ENCODE peak calls at places on chromosomes 1 and 21, in eight cellular contexts. K is heart left ventricle, T is fibroblast of villous mesenchyme, R is dorsolateral prefrontal cortex, C is lower lobe of right lung, F is OCI-LY7, W is upper lobe of right lung, O is left lung. Q is an unnamed sample.
A peak's percentile ranks its signal among the peaks of the same experiment; 100 is the strongest.

GRCh38 chr1:151822404-151822803 is 9.2 kb downstream of the RORC start:
- DNase-seq in K (no peak), T (no peak), O (no peak), C (no peak), W (no peak), R (no peak), F (no peak), Q (no peak)

GRCh38 chr21:42199488-42200463 is 19.2 kb upstream of the ABCG1 start:
- DNase-seq in C (no peak), W (peak; percentile 21), T (peak; percentile 81), F (peak; percentile 79), K (no peak), R (no peak), O (no peak), Q (peak; percentile 75)

GRCh38 chr1:113782451-113782850 is 23.2 kb upstream of the PHTF1 start:
- DNase-seq in O (no peak), K (no peak), R (no peak), F (no peak), C (no peak), T (peak; percentile 58), W (no peak), Q (peak; percentile 18)

GRCh38 chr1:240285541-240285940 is 193.9 kb downstream of the FMN2 start:
- DNase-seq in W (no peak), C (no peak), K (no peak), R (no peak), F (no peak), T (peak; percentile 71), O (no peak), Q (peak; percentile 96)

GRCh38 chr1:87072431-87072830 is 158.0 kb downstream of the HS2ST1 start:
- DNase-seq in F (no peak), C (no peak), R (no peak), O (no peak), W (no peak), T (no peak), K (no peak), Q (no peak)

GRCh38 chr21:14591882-14592281 is 45.8 kb upstream of the SAMSN1 start:
- DNase-seq in C (no peak), O (peak; percentile 67), K (peak; percentile 28), T (peak; percentile 40), R (no peak), F (no peak), W (no peak), Q (peak; percentile 5)

GRCh38 chr1:154698320-154699096 is 90.5 kb upstream of the ADAR start:
- DNase-seq in C (no peak), R (no peak), W (no peak), O (no peak), F (no peak), K (no peak), T (no peak), Q (no peak)

GRCh38 chr21:46256501-46256994 is 28.0 kb upstream of the LSS start:
- DNase-seq in C (no peak), W (peak; percentile 48), F (no peak), K (peak; percentile 75), T (no peak), R (no peak), O (no peak), Q (no peak)

GRCh38 chr21:45019887-45020537 is 54.4 kb upstream of the ADARB1 start:
- DNase-seq in C (no peak), O (peak; percentile 27), R (peak; percentile 25), F (no peak), T (no peak), W (peak; percentile 61), K (peak; percentile 30), Q (no peak)

GRCh38 chr1:27862671-27863551 is 9.4 kb upstream of the THEMIS2 start:
- DNase-seq in T (peak; percentile 97), O (peak; percentile 85), C (peak; percentile 77), W (peak; percentile 72), R (no peak), F (peak; percentile 41), K (peak; percentile 73), Q (peak; percentile 99)

GRCh38 chr1:147586412-147586811 is 45.1 kb downstream of the BCL9 start:
- DNase-seq in F (no peak), T (no peak), O (no peak), K (no peak), W (no peak), C (no peak), R (no peak), Q (no peak)

GRCh38 chr1:55446351-55446750 is 231.2 kb upstream of the USP24 start:
- DNase-seq in T (no peak), W (no peak), O (no peak), F (no peak), K (no peak), C (no peak), R (no peak), Q (peak; percentile 65)

GRCh38 chr1:84096121-84096635 is 47.9 kb upstream of the PRKACB start:
- DNase-seq in C (no peak), T (no peak), K (no peak), O (no peak), R (no peak), F (no peak), W (no peak), Q (no peak)

GRCh38 chr1:173478099-173478555 is 992 bp downstream of the PRDX6 start:
- DNase-seq in C (peak; percentile 71), K (peak; percentile 83), W (peak; percentile 75), R (peak; percentile 42), T (peak; percentile 84), O (peak; percentile 74), F (no peak), Q (peak; percentile 70)

GRCh38 chr1:49436865-49437264 is 586.9 kb downstream of the AGBL4 start:
- DNase-seq in R (no peak), F (no peak), K (no peak), T (no peak), O (no peak), W (no peak), C (no peak), Q (no peak)

GRCh38 chr1:244083544-244083943 is 32.5 kb downstream of the ZBTB18 start:
- DNase-seq in T (no peak), C (no peak), O (no peak), R (no peak), K (no peak), W (no peak), F (no peak), Q (no peak)

GRCh38 chr1:104018922-104019674 is 269.4 kb downstream of the AMY1C start:
- DNase-seq in R (no peak), O (no peak), C (no peak), T (no peak), K (no peak), F (no peak), W (no peak), Q (no peak)

GRCh38 chr1:50983403-50983802 is 13.4 kb downstream of the CDKN2C start:
- DNase-seq in K (no peak), W (no peak), T (no peak), O (no peak), R (no peak), C (no peak), F (no peak), Q (no peak)

GRCh38 chr21:41166947-41167346 is 1.0 kb upstream of the BACE2 start:
- DNase-seq in O (peak; percentile 37), K (no peak), W (no peak), R (no peak), F (no peak), T (no peak), C (no peak), Q (no peak)
- H3K4me3 ChIP-seq in O (peak overlapping the region; percentile 62), K (peak overlapping the region; percentile 73), W (peak overlapping the region; percentile 73), R (peak overlapping the region; percentile 60), F (no peak overlapping the region), T (peak overlapping the region; percentile 54), C (peak overlapping the region; percentile 75), Q (peak overlapping the region; percentile 70)

GRCh38 chr1:223535261-223535778 is 130.2 kb downstream of the CAPN8 start:
- DNase-seq in W (no peak), T (no peak), R (no peak), K (no peak), C (no peak), O (no peak), F (no peak), Q (no peak)

GRCh38 chr1:223533708-223534107 is 131.8 kb downstream of the CAPN8 start:
- DNase-seq in F (no peak), O (no peak), R (no peak), C (no peak), W (no peak), K (no peak), T (no peak), Q (no peak)

GRCh38 chr1:223525957-223526356 is 132.7 kb downstream of the CCDC185 start:
- DNase-seq in W (no peak), O (no peak), K (no peak), F (no peak), C (no peak), R (no peak), T (no peak), Q (no peak)

GRCh38 chr1:223534677-223535076 is 130.8 kb downstream of the CAPN8 start:
- DNase-seq in W (no peak), O (no peak), C (no peak), F (no peak), R (no peak), T (no peak), K (no peak), Q (no peak)

DNA sequence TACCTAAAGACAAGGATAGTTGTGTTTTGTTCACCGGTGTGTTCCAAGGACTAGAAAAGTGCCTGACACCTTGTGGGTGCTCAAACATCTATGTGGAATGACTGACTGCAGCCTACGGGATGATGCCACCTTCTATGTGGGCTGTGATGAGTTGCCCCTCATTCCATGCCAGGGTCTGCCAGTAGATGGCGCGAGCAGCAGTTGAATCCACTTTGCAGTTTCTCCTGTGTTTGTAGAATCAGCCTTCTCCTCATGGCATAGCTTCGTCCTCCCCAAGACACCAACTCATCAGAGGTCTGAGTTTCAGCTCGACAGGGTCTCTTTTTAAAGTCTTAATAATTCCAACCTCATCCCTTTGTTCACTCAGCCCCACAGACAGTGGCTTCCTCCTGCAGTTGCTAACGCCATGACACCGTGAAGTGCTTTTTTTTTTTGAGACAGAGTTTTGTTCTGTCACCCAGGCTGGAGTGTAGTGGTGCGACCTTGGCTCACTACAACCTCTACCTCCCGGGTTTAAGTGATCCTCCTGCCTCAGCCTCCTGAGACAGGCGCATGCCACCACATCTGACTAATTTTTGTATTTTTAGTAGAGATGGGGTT is 133.7 kb downstream of the CAPN8 start:
- DNase-seq in C (peak; percentile 71), F (peak; percentile 33), O (no peak), T (peak; percentile 32), K (no peak), W (peak; percentile 77), R (peak; percentile 50), Q (peak; percentile 17)
- TF ChIP-seq CTCF in C (peak; percentile 59), F (peak; percentile 80), O (peak; percentile 70), T (peak; percentile 78), K (peak; percentile 29), W (peak; percentile 64), R (no peak), Q (peak; percentile 60)

GRCh38 chr1:211515090-211516023 is 23.4 kb upstream of the RD3 start:
- DNase-seq in C (peak; percentile 86), F (peak; percentile 77), R (peak; percentile 33), T (peak; percentile 63), O (peak; percentile 78), K (peak; percentile 80), W (peak; percentile 91), Q (peak; percentile 68)
- H3K4me3 ChIP-seq in C (peak overlapping the region; percentile 48), F (peak overlapping the region; percentile 17), R (peak overlapping the region; percentile 49), T (peak overlapping the region; percentile 42), O (peak overlapping the region; percentile 27), K (peak overlapping the region; percentile 49), W (peak overlapping the region; percentile 42), Q (peak overlapping the region; percentile 49)

DNA sequence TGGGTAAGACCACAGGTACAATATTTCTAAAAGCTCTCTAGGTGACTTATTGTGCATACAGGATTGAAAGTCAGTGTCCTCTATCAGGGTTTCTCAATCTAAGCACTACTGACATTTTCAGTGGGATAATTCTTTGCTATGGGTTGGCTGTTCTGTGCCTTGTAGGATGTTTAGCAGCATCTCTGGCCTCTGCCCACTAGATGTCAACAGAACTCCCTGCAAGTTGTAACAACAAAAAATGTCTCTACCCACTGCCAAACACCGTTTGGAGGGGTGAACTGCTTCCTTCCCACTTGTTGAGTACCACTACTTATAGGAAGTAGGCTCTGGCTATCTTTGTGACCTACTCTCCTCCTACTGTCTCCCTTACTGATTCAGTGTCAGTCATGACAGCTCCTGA is 90.1 kb upstream of the ZRANB2 start:
- DNase-seq in R (no peak), T (no peak), C (no peak), O (no peak), K (no peak), F (no peak), W (no peak), Q (no peak)
- TF ChIP-seq CTCF in R (no peak), T (peak; percentile 2), C (no peak), O (no peak), K (no peak), F (no peak), W (no peak), Q (peak; percentile 27)

Q was measured in AG10803.